ENCODE peak calls at places on chromosomes 13 and 19, in nine cellular contexts. H, W, A, Z, G, I, O, U and Y are unnamed samples.

GRCh38 chr13:112685856-112686255 is 4.0 kb upstream of the ATP11A start:
- DNase-seq in H (no peak), W (no peak), A (peak), Z (no peak), G (no peak), I (peak), O (no peak), U (no peak), Y (no peak)

GRCh38 chr13:48808689-48809088 is 155.0 kb downstream of the CYSLTR2 start:
- DNase-seq in H (no peak), W (no peak), A (peak), Z (no peak), G (no peak), I (no peak), O (no peak), U (no peak), Y (no peak)

GRCh38 chr13:99124046-99124400 is 76.6 kb upstream of the UBAC2 start:
- DNase-seq in H (no peak), W (no peak), A (no peak), Z (no peak), G (no peak), I (no peak), O (no peak), U (no peak), Y (no peak)

GRCh38 chr13:110820311-110820710 is 94.6 kb downstream of the ANKRD10 start:
- DNase-seq in H (no peak), W (no peak), A (no peak), Z (no peak), G (no peak), I (no peak), O (no peak), U (no peak), Y (no peak)

GRCh38 chr19:2500861-2501260 is 24.9 kb downstream of the GADD45B start:
- DNase-seq in H (no peak), W (no peak), A (no peak), Z (no peak), G (no peak), I (no peak), O (no peak), U (no peak), Y (no peak)

GRCh38 chr13:113546571-113547247 is 37.8 kb upstream of the TFDP1 start:
- DNase-seq in H (no peak), W (no peak), A (no peak), Z (no peak), G (no peak), I (peak), O (no peak), U (peak), Y (no peak)

GRCh38 chr19:47901370-47901769 is 15.3 kb upstream of the SULT2A1 start:
- DNase-seq in H (no peak), W (no peak), A (peak), Z (no peak), G (no peak), I (no peak), O (no peak), U (no peak), Y (no peak)

GRCh38 chr13:39767791-39768564 is 112.5 kb downstream of the COG6 start:
- DNase-seq in H (no peak), W (no peak), A (no peak), Z (no peak), G (no peak), I (no peak), O (no peak), U (no peak), Y (no peak)

GRCh38 chr13:22848539-22849052 is 332.2 kb upstream of the SGCG start:
- DNase-seq in H (peak), W (no peak), A (peak), Z (no peak), G (no peak), I (no peak), O (no peak), U (no peak), Y (no peak)

GRCh38 chr13:77918391-77919261 is at the start of gene EDNRB:
- DNase-seq in H (no peak), W (no peak), A (no peak), Z (peak), G (no peak), I (peak), O (no peak), U (peak), Y (no peak)

GRCh38 chr13:80871481-80871880 is 530.6 kb upstream of the SPRY2 start:
- DNase-seq in H (no peak), W (no peak), A (no peak), Z (no peak), G (no peak), I (no peak), O (no peak), U (no peak), Y (no peak)

GRCh38 chr13:110476220-110476617 is 85.3 kb downstream of the RAB20 start:
- DNase-seq in H (no peak), W (no peak), A (no peak), Z (no peak), G (no peak), I (no peak), O (no peak), U (no peak), Y (no peak)

GRCh38 chr13:83765796-83766195 is 116.5 kb downstream of the SLITRK1 start:
- DNase-seq in H (no peak), W (no peak), A (no peak), Z (no peak), G (no peak), I (no peak), O (no peak), U (no peak), Y (no peak)

GRCh38 chr13:39037410-39037879 is 444 bp downstream of the PROSER1 start:
- DNase-seq in H (no peak), W (no peak), A (no peak), Z (no peak), G (no peak), I (no peak), O (no peak), U (no peak), Y (no peak)

GRCh38 chr13:45055198-45055901 is 65.0 kb upstream of the GTF2F2 start:
- DNase-seq in H (no peak), W (no peak), A (no peak), Z (no peak), G (no peak), I (no peak), O (no peak), U (no peak), Y (no peak)

GRCh38 chr13:25881946-25882574 is 169.8 kb downstream of the SHISA2 start:
- DNase-seq in H (no peak), W (no peak), A (no peak), Z (peak), G (no peak), I (no peak), O (no peak), U (no peak), Y (peak)

GRCh38 chr13:66353664-66354063 is 876.5 kb downstream of the PCDH9 start:
- DNase-seq in H (no peak), W (no peak), A (no peak), Z (no peak), G (no peak), I (no peak), O (no peak), U (no peak), Y (no peak)

GRCh38 chr13:49977992-49978391 is 18.9 kb upstream of the TRIM13 start:
- DNase-seq in H (no peak), W (no peak), A (no peak), Z (no peak), G (no peak), I (no peak), O (no peak), U (no peak), Y (no peak)

GRCh38 chr19:2446390-2446789 is 10.4 kb downstream of the LMNB2 start:
- DNase-seq in H (no peak), W (peak), A (no peak), Z (no peak), G (no peak), I (no peak), O (no peak), U (peak), Y (no peak)

GRCh38 chr19:39190768-39191167 is 6.0 kb upstream of the NCCRP1 start:
- DNase-seq in H (no peak), W (no peak), A (no peak), Z (no peak), G (no peak), I (no peak), O (no peak), U (no peak), Y (no peak)

GRCh38 chr19:48396010-48396870 is 2.8 kb downstream of the GRIN2D start:
- DNase-seq in H (no peak), W (no peak), A (peak), Z (no peak), G (no peak), I (no peak), O (no peak), U (no peak), Y (no peak)

GRCh38 chr19:48772503-48772953 is 17.2 kb downstream of the FGF21 start:
- DNase-seq in H (no peak), W (no peak), A (no peak), Z (no peak), G (no peak), I (no peak), O (no peak), U (no peak), Y (no peak)

GRCh38 chr13:32850311-32851052 is 165.7 kb upstream of the KL start:
- DNase-seq in H (no peak), W (no peak), A (no peak), Z (no peak), G (no peak), I (no peak), O (no peak), U (no peak), Y (no peak)

GRCh38 chr13:35160921-35161320 is 218.9 kb downstream of the NBEA start:
- DNase-seq in H (no peak), W (no peak), A (no peak), Z (no peak), G (no peak), I (no peak), O (no peak), U (no peak), Y (no peak)

GRCh38 chr19:2663920-2664571 is 38.4 kb downstream of the GNG7 start:
- DNase-seq in H (no peak), W (no peak), A (no peak), Z (no peak), G (no peak), I (no peak), O (no peak), U (peak), Y (no peak)

GRCh38 chr13:42173789-42174343 is 98.1 kb upstream of the AKAP11 start:
- DNase-seq in H (no peak), W (no peak), A (no peak), Z (no peak), G (no peak), I (no peak), O (no peak), U (no peak), Y (no peak)

GRCh38 chr19:42121666-42122069 is 10.6 kb downstream of the POU2F2 start:
- DNase-seq in H (no peak), W (peak), A (no peak), Z (no peak), G (peak), I (no peak), O (peak), U (peak), Y (no peak)

GRCh38 chr13:80214521-80214941 is 126.4 kb downstream of the SPRY2 start:
- DNase-seq in H (no peak), W (no peak), A (no peak), Z (no peak), G (no peak), I (no peak), O (no peak), U (no peak), Y (peak)

GRCh38 chr19:16627194-16627927 is 643 bp downstream of the MED26 start:
- DNase-seq in H (no peak), W (no peak), A (no peak), Z (peak), G (no peak), I (peak), O (no peak), U (no peak), Y (no peak)

GRCh38 chr13:34672631-34673030 is 269.4 kb upstream of the NBEA start:
- DNase-seq in H (no peak), W (no peak), A (no peak), Z (no peak), G (no peak), I (no peak), O (no peak), U (no peak), Y (no peak)

GRCh38 chr13:26022538-26023292 is 29.1 kb downstream of the SHISA2 start:
- DNase-seq in H (no peak), W (no peak), A (peak), Z (no peak), G (no peak), I (peak), O (no peak), U (no peak), Y (no peak)

GRCh38 chr19:55643733-55644116 is 276 bp downstream of the ZNF581 start:
- DNase-seq in H (no peak), W (no peak), A (no peak), Z (no peak), G (no peak), I (no peak), O (no peak), U (no peak), Y (no peak)
- H3K4me3 ChIP-seq in H (peak), W (peak), A (peak), Z (peak), G (peak), I (peak), O (peak), U (peak), Y (peak)

GRCh38 chr19:1361601-1362384 is 21.9 kb upstream of the NDUFS7 start:
- DNase-seq in H (no peak), W (no peak), A (no peak), Z (no peak), G (no peak), I (no peak), O (no peak), U (no peak), Y (no peak)
- H3K4me3 ChIP-seq in H (no peak), W (no peak), A (no peak), Z (no peak), G (no peak), I (peak), O (no peak), U (peak), Y (no peak)

GRCh38 chr19:40571831-40572495 is 4.7 kb upstream of the SHKBP1 start:
- DNase-seq in H (no peak), W (no peak), A (no peak), Z (no peak), G (no peak), I (no peak), O (no peak), U (no peak), Y (no peak)

GRCh38 chr19:40576181-40576584 is 490 bp upstream of the SHKBP1 start:
- DNase-seq in H (no peak), W (no peak), A (no peak), Z (no peak), G (no peak), I (no peak), O (no peak), U (peak), Y (no peak)

GRCh38 chr19:40578442-40578908 is 1.8 kb downstream of the SHKBP1 start:
- DNase-seq in H (no peak), W (no peak), A (peak), Z (no peak), G (no peak), I (no peak), O (no peak), U (no peak), Y (no peak)

GRCh38 chr19:40576585-40577451 is at the start of gene SHKBP1:
- DNase-seq in H (peak), W (peak), A (peak), Z (peak), G (peak), I (peak), O (peak), U (peak), Y (peak)

GRCh38 chr19:40575326-40575725 is 1.3 kb upstream of the SHKBP1 start:
- DNase-seq in H (no peak), W (no peak), A (no peak), Z (no peak), G (no peak), I (no peak), O (no peak), U (no peak), Y (no peak)
- H3K4me3 ChIP-seq in H (peak), W (no peak), A (no peak), Z (no peak), G (no peak), I (no peak), O (no peak), U (peak), Y (no peak)

GRCh38 chr13:53015044-53015443 is 13.6 kb upstream of the OLFM4 start:
- DNase-seq in H (no peak), W (no peak), A (no peak), Z (no peak), G (no peak), I (no peak), O (no peak), U (no peak), Y (no peak)

GRCh38 chr13:53015971-53016370 is 12.6 kb upstream of the OLFM4 start:
- DNase-seq in H (no peak), W (no peak), A (no peak), Z (no peak), G (no peak), I (no peak), O (no peak), U (no peak), Y (no peak)

GRCh38 chr13:53020764-53021332 is 7.8 kb upstream of the OLFM4 start:
- DNase-seq in H (no peak), W (no peak), A (no peak), Z (no peak), G (no peak), I (no peak), O (no peak), U (no peak), Y (peak)

GRCh38 chr13:53018690-53019647 is 9.6 kb upstream of the OLFM4 start:
- DNase-seq in H (no peak), W (no peak), A (no peak), Z (no peak), G (no peak), I (no peak), O (no peak), U (no peak), Y (no peak)

DNA sequence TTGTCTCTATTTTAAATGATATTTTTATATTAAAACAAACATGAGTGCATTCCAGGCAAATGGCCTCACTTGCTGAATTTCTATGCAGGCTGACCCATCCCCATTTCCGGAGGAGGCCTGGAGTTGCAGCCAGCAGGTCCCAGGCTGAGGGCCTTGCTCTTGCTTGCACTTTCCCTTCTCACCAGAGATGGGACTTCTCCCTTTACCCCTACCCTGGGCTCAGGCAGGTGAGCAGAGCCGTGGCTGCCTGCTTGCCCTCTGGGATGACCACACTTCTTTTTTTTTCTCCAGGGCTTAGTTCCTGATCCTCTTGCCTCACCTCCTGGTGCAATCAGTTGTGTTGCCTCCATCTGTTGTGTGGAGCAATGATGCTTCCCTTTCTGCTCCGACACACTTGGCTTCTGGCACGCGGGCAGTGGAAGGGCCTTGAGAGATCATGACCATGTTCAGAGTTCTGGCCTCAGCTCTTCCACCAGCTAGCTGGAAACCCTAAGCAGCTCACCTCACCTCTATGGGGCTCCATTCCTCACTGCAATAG is 11.1 kb upstream of the OLFM4 start:
- DNase-seq in H (no peak), W (no peak), A (no peak), Z (no peak), G (no peak), I (peak), O (no peak), U (no peak), Y (no peak)
- H3K4me3 ChIP-seq in H (no peak), W (no peak), A (no peak), Z (peak), G (no peak), I (no peak), O (no peak), U (no peak), Y (no peak)

DNA sequence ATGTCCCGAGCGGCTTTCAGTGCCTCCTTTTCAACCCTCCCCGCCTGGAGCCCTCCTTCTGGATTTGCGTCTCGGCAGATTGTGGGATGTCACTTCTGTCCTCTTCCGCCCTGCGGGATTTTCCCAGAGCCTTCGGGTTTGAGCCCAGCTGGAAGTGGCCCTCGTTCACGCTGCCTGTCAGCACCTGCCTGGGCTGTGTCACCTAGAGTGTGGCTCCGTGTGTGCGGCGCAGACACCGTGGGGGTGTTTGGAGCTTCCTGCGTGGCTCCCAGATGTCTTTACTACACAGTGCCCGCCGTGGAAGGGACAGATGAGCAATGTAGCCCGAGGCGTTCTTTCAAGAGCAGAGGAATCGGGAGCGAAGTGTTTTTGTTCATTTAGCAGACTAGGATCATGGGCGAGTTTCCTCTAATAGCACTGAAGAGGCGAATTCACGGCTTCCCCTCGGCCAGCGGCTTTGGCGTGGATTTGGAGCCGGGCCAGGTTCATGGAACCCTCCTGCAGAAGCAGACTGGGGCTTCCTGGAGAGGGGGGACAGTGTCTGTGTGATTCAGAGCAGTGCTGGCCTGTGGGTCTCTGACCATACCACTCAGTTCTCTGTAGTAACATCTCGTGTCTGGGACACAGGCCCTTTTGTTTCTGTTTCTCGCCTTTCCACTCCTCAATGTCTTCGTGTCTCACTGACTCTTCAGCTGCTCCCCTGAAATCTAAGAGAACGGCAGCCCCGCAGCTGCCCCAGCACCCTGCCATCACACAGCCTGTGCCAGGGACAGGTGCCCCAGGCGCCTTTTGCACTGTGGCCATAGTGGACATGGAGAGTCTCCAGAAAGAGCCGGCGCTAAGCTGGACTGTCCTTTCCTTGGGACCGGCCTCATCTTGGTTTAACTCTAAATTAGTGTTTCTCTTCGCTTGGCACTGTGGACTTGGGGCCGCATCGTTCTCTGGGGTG is 68.1 kb downstream of the KDM4B start:
- DNase-seq in H (no peak), W (no peak), A (no peak), Z (no peak), G (no peak), I (no peak), O (no peak), U (no peak), Y (no peak)
- H3K4me3 ChIP-seq in H (no peak), W (no peak), A (no peak), Z (no peak), G (no peak), I (no peak), O (no peak), U (peak), Y (no peak)

GRCh38 chr13:43307921-43308433 is 284.6 kb downstream of the DNAJC15 start:
- DNase-seq in H (no peak), W (no peak), A (peak), Z (no peak), G (no peak), I (peak), O (no peak), U (no peak), Y (no peak)
- H3K4me3 ChIP-seq in H (no peak), W (no peak), A (no peak), Z (no peak), G (no peak), I (no peak), O (no peak), U (no peak), Y (no peak)

GRCh38 chr19:18287836-18288772 is 6.7 kb upstream of the JUND start:
- DNase-seq in H (no peak), W (no peak), A (no peak), Z (no peak), G (no peak), I (no peak), O (no peak), U (no peak), Y (no peak)
- H3K4me3 ChIP-seq in H (no peak), W (no peak), A (no peak), Z (no peak), G (no peak), I (no peak), O (no peak), U (no peak), Y (peak)

GRCh38 chr19:37452500-37453245 is 14.6 kb downstream of the ZNF569 start:
- DNase-seq in H (no peak), W (no peak), A (no peak), Z (no peak), G (no peak), I (no peak), O (no peak), U (no peak), Y (no peak)
- H3K4me3 ChIP-seq in H (no peak), W (peak), A (no peak), Z (no peak), G (no peak), I (no peak), O (peak), U (no peak), Y (no peak)